ENCODE peak calls at places on chromosomes 2 and 18, in six cellular contexts. One of them, this sample, is unnamed.

GRCh38 chr2:235458839-235459273 is 35.0 kb upstream of the AGAP1 start:
- DNase-seq in aorta: no peak
- DNase-seq in substantia nigra: no peak
- DNase-seq in dorsolateral prefrontal cortex: no peak
- DNase-seq in G401: no peak
- DNase-seq in activated T-helper 1 cell treated with Interleukin-2 at 50 U/mL for 16 hours: no peak
- DNase-seq in this sample: no peak

GRCh38 chr18:54127759-54128378 is 96.6 kb downstream of the MBD2 start:
- DNase-seq in aorta: no peak
- DNase-seq in substantia nigra: peak
- DNase-seq in dorsolateral prefrontal cortex: peak
- DNase-seq in G401: peak
- DNase-seq in activated T-helper 1 cell treated with Interleukin-2 at 50 U/mL for 16 hours: no peak
- DNase-seq in this sample: peak

GRCh38 chr2:233867993-233868532 is at the start of gene MSL3B:
- DNase-seq in aorta: no peak
- DNase-seq in substantia nigra: no peak
- DNase-seq in dorsolateral prefrontal cortex: no peak
- DNase-seq in G401: no peak
- DNase-seq in activated T-helper 1 cell treated with Interleukin-2 at 50 U/mL for 16 hours: peak
- DNase-seq in this sample: no peak

GRCh38 chr18:36812686-36813085 is 16.1 kb downstream of the TPGS2 start:
- DNase-seq in aorta: no peak
- DNase-seq in substantia nigra: no peak
- DNase-seq in dorsolateral prefrontal cortex: no peak
- DNase-seq in G401: no peak
- DNase-seq in activated T-helper 1 cell treated with Interleukin-2 at 50 U/mL for 16 hours: no peak
- DNase-seq in this sample: no peak

GRCh38 chr2:30914456-30914855 is 107.2 kb upstream of the CAPN13 start:
- DNase-seq in aorta: no peak
- DNase-seq in substantia nigra: no peak
- DNase-seq in dorsolateral prefrontal cortex: no peak
- DNase-seq in G401: no peak
- DNase-seq in activated T-helper 1 cell treated with Interleukin-2 at 50 U/mL for 16 hours: no peak
- DNase-seq in this sample: no peak

GRCh38 chr2:237459741-237460174 is 27.3 kb upstream of the MLPH start:
- DNase-seq in aorta: no peak
- DNase-seq in substantia nigra: no peak
- DNase-seq in dorsolateral prefrontal cortex: no peak
- DNase-seq in G401: no peak
- DNase-seq in activated T-helper 1 cell treated with Interleukin-2 at 50 U/mL for 16 hours: no peak
- DNase-seq in this sample: no peak

GRCh38 chr2:54632733-54633692 is 90.4 kb upstream of the EML6 start:
- DNase-seq in aorta: no peak
- DNase-seq in substantia nigra: no peak
- DNase-seq in dorsolateral prefrontal cortex: no peak
- DNase-seq in G401: no peak
- DNase-seq in activated T-helper 1 cell treated with Interleukin-2 at 50 U/mL for 16 hours: no peak
- DNase-seq in this sample: no peak

GRCh38 chr2:186771850-186772463 is 77.0 kb downstream of the ZSWIM2 start:
- DNase-seq in aorta: no peak
- DNase-seq in substantia nigra: no peak
- DNase-seq in dorsolateral prefrontal cortex: no peak
- DNase-seq in G401: no peak
- DNase-seq in activated T-helper 1 cell treated with Interleukin-2 at 50 U/mL for 16 hours: no peak
- DNase-seq in this sample: no peak

GRCh38 chr2:195590199-195590865 is 66.7 kb upstream of the SLC39A10 start:
- DNase-seq in aorta: no peak
- DNase-seq in substantia nigra: no peak
- DNase-seq in dorsolateral prefrontal cortex: no peak
- DNase-seq in G401: no peak
- DNase-seq in activated T-helper 1 cell treated with Interleukin-2 at 50 U/mL for 16 hours: no peak
- DNase-seq in this sample: no peak

GRCh38 chr2:185291035-185291647 is 447.5 kb upstream of the FSIP2 start:
- DNase-seq in aorta: no peak
- DNase-seq in substantia nigra: peak
- DNase-seq in dorsolateral prefrontal cortex: no peak
- DNase-seq in G401: no peak
- DNase-seq in activated T-helper 1 cell treated with Interleukin-2 at 50 U/mL for 16 hours: no peak
- DNase-seq in this sample: no peak

GRCh38 chr18:33577688-33578370 is at the start of gene ASXL3:
- DNase-seq in aorta: peak
- DNase-seq in substantia nigra: peak
- DNase-seq in dorsolateral prefrontal cortex: peak
- DNase-seq in G401: peak
- DNase-seq in activated T-helper 1 cell treated with Interleukin-2 at 50 U/mL for 16 hours: no peak
- DNase-seq in this sample: peak

This sample was measured in putamen.